ENCODE peak calls at places on chromosomes 6 and 20, in ten cellular contexts. One of them, this sample, is unnamed.

GRCh38 chr6:162271922-162272321 is 455.6 kb downstream of the PRKN start:
- DNase-seq in upper lobe of left lung: no peak
- DNase-seq in CD4-positive, alpha-beta T cell: no peak
- DNase-seq in breast epithelium: no peak
- DNase-seq in HFFc6: no peak
- DNase-seq in heart left ventricle: no peak
- DNase-seq in astrocyte of the cerebellum: no peak
- DNase-seq in left ventricle myocardium inferior: no peak
- DNase-seq in CD8-positive, alpha-beta T cell: no peak
- DNase-seq in pancreas: no peak
- DNase-seq in this sample: no peak

GRCh38 chr6:133187114-133187513 is 54.0 kb upstream of the EYA4 start:
- DNase-seq in upper lobe of left lung: no peak
- DNase-seq in CD4-positive, alpha-beta T cell: no peak
- DNase-seq in breast epithelium: no peak
- DNase-seq in HFFc6: no peak
- DNase-seq in heart left ventricle: no peak
- DNase-seq in astrocyte of the cerebellum: no peak
- DNase-seq in left ventricle myocardium inferior: no peak
- DNase-seq in CD8-positive, alpha-beta T cell: no peak
- DNase-seq in pancreas: no peak
- DNase-seq in this sample: no peak

GRCh38 chr6:90249044-90249443 is 47.6 kb downstream of the BACH2 start:
- DNase-seq in upper lobe of left lung: no peak
- DNase-seq in CD4-positive, alpha-beta T cell: no peak
- DNase-seq in breast epithelium: no peak
- DNase-seq in HFFc6: no peak
- DNase-seq in heart left ventricle: no peak
- DNase-seq in astrocyte of the cerebellum: no peak
- DNase-seq in left ventricle myocardium inferior: no peak
- DNase-seq in CD8-positive, alpha-beta T cell: no peak
- DNase-seq in pancreas: no peak
- DNase-seq in this sample: no peak

GRCh38 chr6:159098636-159099106 is 53.9 kb upstream of the TAGAP start:
- DNase-seq in upper lobe of left lung: peak
- DNase-seq in CD4-positive, alpha-beta T cell: peak
- DNase-seq in breast epithelium: no peak
- DNase-seq in HFFc6: no peak
- DNase-seq in heart left ventricle: no peak
- DNase-seq in astrocyte of the cerebellum: no peak
- DNase-seq in left ventricle myocardium inferior: no peak
- DNase-seq in CD8-positive, alpha-beta T cell: peak
- DNase-seq in pancreas: no peak
- DNase-seq in this sample: peak

GRCh38 chr6:131787955-131788712 is 19.7 kb upstream of the ENPP1 start:
- DNase-seq in upper lobe of left lung: no peak
- DNase-seq in CD4-positive, alpha-beta T cell: no peak
- DNase-seq in breast epithelium: no peak
- DNase-seq in HFFc6: peak
- DNase-seq in heart left ventricle: no peak
- DNase-seq in astrocyte of the cerebellum: no peak
- DNase-seq in left ventricle myocardium inferior: peak
- DNase-seq in CD8-positive, alpha-beta T cell: no peak
- DNase-seq in pancreas: no peak
- DNase-seq in this sample: no peak

GRCh38 chr6:69835414-69836179 is 30.8 kb upstream of the COL19A1 start:
- DNase-seq in upper lobe of left lung: no peak
- DNase-seq in CD4-positive, alpha-beta T cell: no peak
- DNase-seq in breast epithelium: no peak
- DNase-seq in HFFc6: peak
- DNase-seq in heart left ventricle: no peak
- DNase-seq in astrocyte of the cerebellum: peak
- DNase-seq in left ventricle myocardium inferior: no peak
- DNase-seq in CD8-positive, alpha-beta T cell: no peak
- DNase-seq in pancreas: peak
- DNase-seq in this sample: no peak

GRCh38 chr6:116461563-116462507 is 660 bp downstream of the CALHM6 start:
- DNase-seq in upper lobe of left lung: peak
- DNase-seq in CD4-positive, alpha-beta T cell: peak
- DNase-seq in breast epithelium: no peak
- DNase-seq in HFFc6: no peak
- DNase-seq in heart left ventricle: peak
- DNase-seq in astrocyte of the cerebellum: no peak
- DNase-seq in left ventricle myocardium inferior: peak
- DNase-seq in CD8-positive, alpha-beta T cell: peak
- DNase-seq in pancreas: peak
- DNase-seq in this sample: peak

GRCh38 chr6:146962332-146962731 is 241.9 kb upstream of the STXBP5 start:
- DNase-seq in upper lobe of left lung: no peak
- DNase-seq in CD4-positive, alpha-beta T cell: no peak
- DNase-seq in breast epithelium: no peak
- DNase-seq in HFFc6: no peak
- DNase-seq in heart left ventricle: no peak
- DNase-seq in astrocyte of the cerebellum: no peak
- DNase-seq in left ventricle myocardium inferior: no peak
- DNase-seq in CD8-positive, alpha-beta T cell: no peak
- DNase-seq in pancreas: no peak
- DNase-seq in this sample: no peak

GRCh38 chr6:385614-386013 is 5.9 kb upstream of the IRF4 start:
- DNase-seq in upper lobe of left lung: no peak
- DNase-seq in CD4-positive, alpha-beta T cell: no peak
- DNase-seq in breast epithelium: no peak
- DNase-seq in HFFc6: no peak
- DNase-seq in heart left ventricle: no peak
- DNase-seq in astrocyte of the cerebellum: no peak
- DNase-seq in left ventricle myocardium inferior: no peak
- DNase-seq in CD8-positive, alpha-beta T cell: no peak
- DNase-seq in pancreas: no peak
- DNase-seq in this sample: no peak

GRCh38 chr6:381742-382461 is 9.7 kb upstream of the IRF4 start:
- DNase-seq in upper lobe of left lung: peak
- DNase-seq in CD4-positive, alpha-beta T cell: no peak
- DNase-seq in breast epithelium: no peak
- DNase-seq in HFFc6: no peak
- DNase-seq in heart left ventricle: peak
- DNase-seq in astrocyte of the cerebellum: no peak
- DNase-seq in left ventricle myocardium inferior: no peak
- DNase-seq in CD8-positive, alpha-beta T cell: no peak
- DNase-seq in pancreas: no peak
- DNase-seq in this sample: no peak

GRCh38 chr6:380234-381218 is 11.0 kb upstream of the IRF4 start:
- DNase-seq in upper lobe of left lung: peak
- DNase-seq in CD4-positive, alpha-beta T cell: no peak
- DNase-seq in breast epithelium: no peak
- DNase-seq in HFFc6: no peak
- DNase-seq in heart left ventricle: peak
- DNase-seq in astrocyte of the cerebellum: no peak
- DNase-seq in left ventricle myocardium inferior: no peak
- DNase-seq in CD8-positive, alpha-beta T cell: no peak
- DNase-seq in pancreas: no peak
- DNase-seq in this sample: no peak

GRCh38 chr6:384898-385297 is 6.7 kb upstream of the IRF4 start:
- DNase-seq in upper lobe of left lung: no peak
- DNase-seq in CD4-positive, alpha-beta T cell: no peak
- DNase-seq in breast epithelium: no peak
- DNase-seq in HFFc6: no peak
- DNase-seq in heart left ventricle: no peak
- DNase-seq in astrocyte of the cerebellum: no peak
- DNase-seq in left ventricle myocardium inferior: no peak
- DNase-seq in CD8-positive, alpha-beta T cell: no peak
- DNase-seq in pancreas: no peak
- DNase-seq in this sample: no peak

DNA sequence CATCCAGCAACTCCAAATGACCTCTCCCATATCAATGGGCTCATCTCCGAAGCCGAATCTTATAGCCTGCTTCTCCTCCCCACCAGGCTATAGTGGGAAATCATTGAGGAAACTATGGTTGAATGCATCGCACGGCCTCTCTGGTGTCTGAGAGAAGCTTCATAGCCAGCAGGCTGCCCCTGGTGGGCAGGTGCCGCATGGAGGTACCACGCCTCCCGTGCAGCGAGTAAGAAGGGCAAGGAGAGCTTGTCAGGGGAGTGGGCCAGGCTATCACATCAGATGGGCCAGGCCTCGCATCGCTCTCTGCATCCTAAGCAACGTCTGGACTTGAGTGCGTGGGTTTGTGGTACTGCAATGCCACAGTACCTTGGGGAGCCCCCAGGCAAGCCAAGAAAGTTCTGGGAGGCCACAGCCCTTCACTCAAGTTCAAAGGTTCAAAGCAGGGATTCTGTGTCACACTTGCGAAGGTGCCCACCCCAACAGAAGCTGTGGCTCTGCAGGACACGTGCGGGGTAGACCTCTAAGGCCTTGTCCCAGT is 8.6 kb upstream of the IRF4 start:
- DNase-seq in upper lobe of left lung: no peak
- DNase-seq in CD4-positive, alpha-beta T cell: no peak
- DNase-seq in breast epithelium: no peak
- DNase-seq in HFFc6: no peak
- DNase-seq in heart left ventricle: peak
- DNase-seq in astrocyte of the cerebellum: no peak
- DNase-seq in left ventricle myocardium inferior: no peak
- DNase-seq in CD8-positive, alpha-beta T cell: no peak
- DNase-seq in pancreas: no peak
- DNase-seq in this sample: no peak
- TF ChIP-seq CTCF in upper lobe of left lung: no peak
- TF ChIP-seq CTCF in CD4-positive, alpha-beta T cell: no peak
- TF ChIP-seq CTCF in breast epithelium: no peak
- TF ChIP-seq CTCF in HFFc6: no peak
- TF ChIP-seq CTCF in heart left ventricle: no peak
- TF ChIP-seq CTCF in astrocyte of the cerebellum: no peak
- TF ChIP-seq CTCF in left ventricle myocardium inferior: no peak
- TF ChIP-seq CTCF in CD8-positive, alpha-beta T cell: no peak
- TF ChIP-seq CTCF in pancreas: no peak
- TF ChIP-seq CTCF in this sample: no peak

DNA sequence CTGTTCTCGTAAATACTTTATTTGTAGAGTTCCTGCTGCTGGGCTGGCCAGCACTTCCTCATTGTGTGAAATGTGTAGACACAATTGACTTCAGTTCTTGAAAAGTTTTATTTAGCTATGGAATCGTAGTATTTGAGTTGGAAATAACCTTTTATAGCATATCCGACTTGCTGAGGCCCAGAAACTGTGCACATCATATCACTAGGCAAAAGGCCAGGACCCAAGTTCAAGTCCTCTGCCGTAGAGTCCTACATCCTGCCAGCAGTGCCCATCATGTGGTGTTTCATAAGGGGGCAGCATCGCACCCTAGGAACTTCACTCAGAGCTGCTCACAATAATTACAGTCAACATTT is 207.7 kb upstream of the SNX9 start:
- DNase-seq in upper lobe of left lung: no peak
- DNase-seq in CD4-positive, alpha-beta T cell: no peak
- DNase-seq in breast epithelium: no peak
- DNase-seq in HFFc6: no peak
- DNase-seq in heart left ventricle: no peak
- DNase-seq in astrocyte of the cerebellum: no peak
- DNase-seq in left ventricle myocardium inferior: no peak
- DNase-seq in CD8-positive, alpha-beta T cell: no peak
- DNase-seq in pancreas: no peak
- DNase-seq in this sample: no peak
- TF ChIP-seq CTCF in upper lobe of left lung: no peak
- TF ChIP-seq CTCF in CD4-positive, alpha-beta T cell: no peak
- TF ChIP-seq CTCF in breast epithelium: no peak
- TF ChIP-seq CTCF in HFFc6: no peak
- TF ChIP-seq CTCF in heart left ventricle: no peak
- TF ChIP-seq CTCF in astrocyte of the cerebellum: no peak
- TF ChIP-seq CTCF in left ventricle myocardium inferior: peak
- TF ChIP-seq CTCF in CD8-positive, alpha-beta T cell: no peak
- TF ChIP-seq CTCF in pancreas: no peak
- TF ChIP-seq CTCF in this sample: no peak

GRCh38 chr20:53411129-53411528 is 182.5 kb downstream of the ZNF217 start:
- DNase-seq in upper lobe of left lung: no peak
- DNase-seq in CD4-positive, alpha-beta T cell: no peak
- DNase-seq in breast epithelium: no peak
- DNase-seq in HFFc6: no peak
- DNase-seq in heart left ventricle: no peak
- DNase-seq in astrocyte of the cerebellum: no peak
- DNase-seq in left ventricle myocardium inferior: no peak
- DNase-seq in CD8-positive, alpha-beta T cell: no peak
- DNase-seq in pancreas: no peak
- DNase-seq in this sample: no peak

GRCh38 chr20:53412600-53413187 is 180.9 kb downstream of the ZNF217 start:
- DNase-seq in upper lobe of left lung: no peak
- DNase-seq in CD4-positive, alpha-beta T cell: no peak
- DNase-seq in breast epithelium: no peak
- DNase-seq in HFFc6: no peak
- DNase-seq in heart left ventricle: no peak
- DNase-seq in astrocyte of the cerebellum: no peak
- DNase-seq in left ventricle myocardium inferior: no peak
- DNase-seq in CD8-positive, alpha-beta T cell: no peak
- DNase-seq in pancreas: no peak
- DNase-seq in this sample: no peak

GRCh38 chr20:53408728-53409157 is 184.9 kb downstream of the ZNF217 start:
- DNase-seq in upper lobe of left lung: no peak
- DNase-seq in CD4-positive, alpha-beta T cell: no peak
- DNase-seq in breast epithelium: no peak
- DNase-seq in HFFc6: no peak
- DNase-seq in heart left ventricle: no peak
- DNase-seq in astrocyte of the cerebellum: no peak
- DNase-seq in left ventricle myocardium inferior: no peak
- DNase-seq in CD8-positive, alpha-beta T cell: no peak
- DNase-seq in pancreas: no peak
- DNase-seq in this sample: no peak

GRCh38 chr20:53409177-53409576 is 184.5 kb downstream of the ZNF217 start:
- DNase-seq in upper lobe of left lung: no peak
- DNase-seq in CD4-positive, alpha-beta T cell: no peak
- DNase-seq in breast epithelium: no peak
- DNase-seq in HFFc6: no peak
- DNase-seq in heart left ventricle: no peak
- DNase-seq in astrocyte of the cerebellum: no peak
- DNase-seq in left ventricle myocardium inferior: no peak
- DNase-seq in CD8-positive, alpha-beta T cell: no peak
- DNase-seq in pancreas: no peak
- DNase-seq in this sample: no peak

GRCh38 chr20:53413188-53413631 is 180.4 kb downstream of the ZNF217 start:
- DNase-seq in upper lobe of left lung: peak
- DNase-seq in CD4-positive, alpha-beta T cell: peak
- DNase-seq in breast epithelium: no peak
- DNase-seq in HFFc6: no peak
- DNase-seq in heart left ventricle: no peak
- DNase-seq in astrocyte of the cerebellum: no peak
- DNase-seq in left ventricle myocardium inferior: no peak
- DNase-seq in CD8-positive, alpha-beta T cell: peak
- DNase-seq in pancreas: peak
- DNase-seq in this sample: peak
- TF ChIP-seq CTCF in upper lobe of left lung: peak
- TF ChIP-seq CTCF in CD4-positive, alpha-beta T cell: peak
- TF ChIP-seq CTCF in breast epithelium: no peak
- TF ChIP-seq CTCF in HFFc6: no peak
- TF ChIP-seq CTCF in heart left ventricle: no peak
- TF ChIP-seq CTCF in astrocyte of the cerebellum: peak
- TF ChIP-seq CTCF in left ventricle myocardium inferior: peak
- TF ChIP-seq CTCF in CD8-positive, alpha-beta T cell: peak
- TF ChIP-seq CTCF in pancreas: no peak
- TF ChIP-seq CTCF in this sample: no peak

GRCh38 chr6:136036601-136037000 is 185.1 kb downstream of the PDE7B start:
- DNase-seq in upper lobe of left lung: no peak
- DNase-seq in CD4-positive, alpha-beta T cell: no peak
- DNase-seq in breast epithelium: no peak
- DNase-seq in HFFc6: no peak
- DNase-seq in heart left ventricle: no peak
- DNase-seq in astrocyte of the cerebellum: no peak
- DNase-seq in left ventricle myocardium inferior: no peak
- DNase-seq in CD8-positive, alpha-beta T cell: no peak
- DNase-seq in pancreas: no peak
- DNase-seq in this sample: no peak

GRCh38 chr6:136038531-136038930 is 187.0 kb downstream of the PDE7B start:
- DNase-seq in upper lobe of left lung: no peak
- DNase-seq in CD4-positive, alpha-beta T cell: no peak
- DNase-seq in breast epithelium: no peak
- DNase-seq in HFFc6: no peak
- DNase-seq in heart left ventricle: no peak
- DNase-seq in astrocyte of the cerebellum: no peak
- DNase-seq in left ventricle myocardium inferior: no peak
- DNase-seq in CD8-positive, alpha-beta T cell: no peak
- DNase-seq in pancreas: no peak
- DNase-seq in this sample: no peak

GRCh38 chr6:136037246-136037884 is 185.9 kb downstream of the PDE7B start:
- DNase-seq in upper lobe of left lung: no peak
- DNase-seq in CD4-positive, alpha-beta T cell: no peak
- DNase-seq in breast epithelium: no peak
- DNase-seq in HFFc6: no peak
- DNase-seq in heart left ventricle: no peak
- DNase-seq in astrocyte of the cerebellum: no peak
- DNase-seq in left ventricle myocardium inferior: peak
- DNase-seq in CD8-positive, alpha-beta T cell: no peak
- DNase-seq in pancreas: no peak
- DNase-seq in this sample: no peak

GRCh38 chr6:136039185-136039584 is 187.7 kb downstream of the PDE7B start:
- DNase-seq in upper lobe of left lung: no peak
- DNase-seq in CD4-positive, alpha-beta T cell: no peak
- DNase-seq in breast epithelium: no peak
- DNase-seq in HFFc6: no peak
- DNase-seq in heart left ventricle: no peak
- DNase-seq in astrocyte of the cerebellum: no peak
- DNase-seq in left ventricle myocardium inferior: no peak
- DNase-seq in CD8-positive, alpha-beta T cell: no peak
- DNase-seq in pancreas: no peak
- DNase-seq in this sample: no peak

GRCh38 chr6:136037885-136038460 is 186.5 kb downstream of the PDE7B start:
- DNase-seq in upper lobe of left lung: peak
- DNase-seq in CD4-positive, alpha-beta T cell: no peak
- DNase-seq in breast epithelium: no peak
- DNase-seq in HFFc6: peak
- DNase-seq in heart left ventricle: peak
- DNase-seq in astrocyte of the cerebellum: peak
- DNase-seq in left ventricle myocardium inferior: peak
- DNase-seq in CD8-positive, alpha-beta T cell: no peak
- DNase-seq in pancreas: peak
- DNase-seq in this sample: no peak
- TF ChIP-seq CTCF in upper lobe of left lung: no peak
- TF ChIP-seq CTCF in CD4-positive, alpha-beta T cell: no peak
- TF ChIP-seq CTCF in breast epithelium: no peak
- TF ChIP-seq CTCF in HFFc6: no peak
- TF ChIP-seq CTCF in heart left ventricle: peak
- TF ChIP-seq CTCF in astrocyte of the cerebellum: no peak
- TF ChIP-seq CTCF in left ventricle myocardium inferior: peak
- TF ChIP-seq CTCF in CD8-positive, alpha-beta T cell: no peak
- TF ChIP-seq CTCF in pancreas: no peak
- TF ChIP-seq CTCF in this sample: no peak

This sample was measured in activated B cell treated with CpG ODN at 0.5 μM for 24 hours.